ENCODE peak calls at places on chromosome 7, in six cellular contexts. U is tibial artery; F is mucosa of descending colon; C is NCI-H1092 treated with DMSO at 0.1 percent for 48 hours; Y is psoas muscle; D is activated CD4-positive, alpha-beta memory T cell treated with anti-CD3 and anti-CD28 coated beads, Interleukin-2, amount 10 ng/mL, durations not matched to agents 7 days and 5 days. R is an unnamed sample.

GRCh38 chr7:22702516-22702915 is 24.5 kb upstream of the IL6 start:
- DNase-seq in C (no peak), D (no peak), U (no peak), F (no peak), Y (no peak), R (peak; percentile 31)

GRCh38 chr7:88835147-88835728 is 39.7 kb upstream of the TEX47 start:
- DNase-seq in F (no peak), Y (no peak), C (peak; percentile 54), U (no peak), D (no peak), R (peak; percentile 1)

GRCh38 chr7:85070967-85071628 is 115.8 kb downstream of the SEMA3D start:
- DNase-seq in D (no peak), F (no peak), Y (no peak), U (no peak), C (no peak), R (no peak)

GRCh38 chr7:100489824-100490223 is 6.1 kb downstream of the NYAP1 start:
- DNase-seq in C (peak; percentile 99), F (peak; percentile 48), D (peak; percentile 42), U (no peak), Y (no peak), R (peak; percentile 86)

GRCh38 chr7:36723951-36724664 is at the start of gene AOAH:
- DNase-seq in Y (peak; percentile 41), F (peak; percentile 54), U (no peak), C (no peak), D (peak; percentile 90), R (no peak)

GRCh38 chr7:36644625-36645422 is 79.5 kb downstream of the AOAH start:
- DNase-seq in C (no peak), D (no peak), Y (no peak), F (no peak), U (no peak), R (peak; percentile 51)

GRCh38 chr7:104629393-104629792 is 301.0 kb downstream of the LHFPL3 start:
- DNase-seq in Y (no peak), D (no peak), F (no peak), U (no peak), C (no peak), R (no peak)

GRCh38 chr7:25982684-25983083 is 169.3 kb upstream of the NFE2L3 start:
- DNase-seq in U (no peak), F (no peak), D (no peak), C (no peak), Y (no peak), R (no peak)

GRCh38 chr7:24740821-24741220 is 16.4 kb downstream of the GSDME start:
- DNase-seq in D (no peak), C (no peak), Y (peak; percentile 31), U (no peak), F (no peak), R (no peak)

GRCh38 chr7:74615933-74616780 is 41.4 kb upstream of the GTF2I start:
- DNase-seq in F (no peak), D (no peak), C (no peak), U (no peak), Y (no peak), R (no peak)